ENCODE peak calls at places on chromosomes 2 and 18, in eight cellular contexts. One of them, this sample, is unnamed.

GRCh38 chr2:120503793-120504571 is 158.0 kb downstream of the INHBB start:
- DNase-seq in WERI-Rb-1: no peak
- DNase-seq in GM23248: peak; percentile 93
- DNase-seq in uterus: no peak
- DNase-seq in Panc1: no peak
- DNase-seq in pancreas: no peak
- DNase-seq in body of pancreas: no peak
- DNase-seq in heart left ventricle: peak; percentile 73
- DNase-seq in this sample: no peak

GRCh38 chr2:17879137-17879912 is 858 bp downstream of the KCNS3 start:
- DNase-seq in body of pancreas: peak; percentile 81
- DNase-seq in pancreas: peak; percentile 71
- DNase-seq in uterus: peak; percentile 36
- DNase-seq in Panc1: no peak
- DNase-seq in heart left ventricle: peak; percentile 72
- DNase-seq in GM23248: peak; percentile 85
- DNase-seq in WERI-Rb-1: peak; percentile 95
- DNase-seq in this sample: peak; percentile 73

GRCh38 chr2:50492452-50492851 is 539.5 kb downstream of the NRXN1 start:
- DNase-seq in WERI-Rb-1: peak; percentile 57
- DNase-seq in body of pancreas: peak; percentile 60
- DNase-seq in pancreas: peak; percentile 23
- DNase-seq in uterus: no peak
- DNase-seq in heart left ventricle: peak; percentile 20
- DNase-seq in GM23248: peak; percentile 67
- DNase-seq in Panc1: peak; percentile 10
- DNase-seq in this sample: peak; percentile 41

GRCh38 chr2:38862481-38862880 is 13.3 kb downstream of the DHX57 start:
- DNase-seq in Panc1: no peak
- DNase-seq in heart left ventricle: no peak
- DNase-seq in GM23248: no peak
- DNase-seq in WERI-Rb-1: no peak
- DNase-seq in uterus: no peak
- DNase-seq in body of pancreas: no peak
- DNase-seq in pancreas: no peak
- DNase-seq in this sample: no peak

GRCh38 chr18:36849288-36850011 is 20.5 kb downstream of the KIAA1328 start:
- DNase-seq in uterus: no peak
- DNase-seq in pancreas: no peak
- DNase-seq in GM23248: peak; percentile 40
- DNase-seq in WERI-Rb-1: no peak
- DNase-seq in heart left ventricle: no peak
- DNase-seq in body of pancreas: no peak
- DNase-seq in Panc1: no peak
- DNase-seq in this sample: no peak

GRCh38 chr2:156864230-156864629 is 393.3 kb upstream of the GALNT5 start:
- DNase-seq in WERI-Rb-1: peak; percentile 44
- DNase-seq in pancreas: no peak
- DNase-seq in heart left ventricle: no peak
- DNase-seq in body of pancreas: no peak
- DNase-seq in Panc1: no peak
- DNase-seq in GM23248: no peak
- DNase-seq in uterus: no peak
- DNase-seq in this sample: no peak

GRCh38 chr2:44168684-44169154 is at the start of gene PPM1B:
- DNase-seq in uterus: no peak
- DNase-seq in body of pancreas: no peak
- DNase-seq in Panc1: no peak
- DNase-seq in pancreas: no peak
- DNase-seq in heart left ventricle: peak; percentile 100
- DNase-seq in GM23248: no peak
- DNase-seq in WERI-Rb-1: peak; percentile 100
- DNase-seq in this sample: no peak

GRCh38 chr2:175062787-175063585 is 57.8 kb upstream of the CHN1 start:
- DNase-seq in GM23248: no peak
- DNase-seq in Panc1: peak; percentile 93
- DNase-seq in body of pancreas: no peak
- DNase-seq in WERI-Rb-1: no peak
- DNase-seq in pancreas: no peak
- DNase-seq in heart left ventricle: no peak
- DNase-seq in uterus: no peak
- DNase-seq in this sample: peak; percentile 16

GRCh38 chr2:8495189-8495855 is 186.5 kb upstream of the ID2 start:
- DNase-seq in WERI-Rb-1: no peak
- DNase-seq in heart left ventricle: no peak
- DNase-seq in uterus: no peak
- DNase-seq in GM23248: no peak
- DNase-seq in pancreas: no peak
- DNase-seq in Panc1: no peak
- DNase-seq in body of pancreas: no peak
- DNase-seq in this sample: no peak

GRCh38 chr18:74311000-74311399 is 4.6 kb upstream of the C18orf63 start:
- DNase-seq in heart left ventricle: no peak
- DNase-seq in uterus: no peak
- DNase-seq in Panc1: no peak
- DNase-seq in WERI-Rb-1: no peak
- DNase-seq in GM23248: no peak
- DNase-seq in body of pancreas: no peak
- DNase-seq in pancreas: no peak
- DNase-seq in this sample: no peak

GRCh38 chr2:72837171-72837570 is 11.3 kb upstream of the EXOC6B start:
- DNase-seq in uterus: no peak
- DNase-seq in Panc1: no peak
- DNase-seq in heart left ventricle: no peak
- DNase-seq in body of pancreas: no peak
- DNase-seq in WERI-Rb-1: no peak
- DNase-seq in pancreas: no peak
- DNase-seq in GM23248: peak; percentile 50
- DNase-seq in this sample: no peak

GRCh38 chr2:194723446-194723845 is 933.6 kb upstream of the SLC39A10 start:
- DNase-seq in WERI-Rb-1: no peak
- DNase-seq in pancreas: no peak
- DNase-seq in Panc1: no peak
- DNase-seq in body of pancreas: no peak
- DNase-seq in GM23248: no peak
- DNase-seq in uterus: no peak
- DNase-seq in heart left ventricle: no peak
- DNase-seq in this sample: no peak

GRCh38 chr2:149860276-149860921 is 272.8 kb upstream of the MMADHC start:
- DNase-seq in pancreas: peak; percentile 7
- DNase-seq in heart left ventricle: peak; percentile 46
- DNase-seq in uterus: no peak
- DNase-seq in GM23248: peak; percentile 78
- DNase-seq in WERI-Rb-1: no peak
- DNase-seq in Panc1: no peak
- DNase-seq in body of pancreas: peak; percentile 28
- DNase-seq in this sample: no peak

GRCh38 chr2:197969391-197969893 is 165.0 kb downstream of the PLCL1 start:
- DNase-seq in body of pancreas: no peak
- DNase-seq in pancreas: no peak
- DNase-seq in GM23248: peak; percentile 84
- DNase-seq in WERI-Rb-1: no peak
- DNase-seq in uterus: no peak
- DNase-seq in Panc1: no peak
- DNase-seq in heart left ventricle: no peak
- DNase-seq in this sample: peak; percentile 30

GRCh38 chr2:162058973-162059668 is 14.9 kb downstream of the DPP4 start:
- DNase-seq in heart left ventricle: no peak
- DNase-seq in body of pancreas: no peak
- DNase-seq in Panc1: no peak
- DNase-seq in GM23248: peak; percentile 16
- DNase-seq in pancreas: no peak
- DNase-seq in WERI-Rb-1: no peak
- DNase-seq in uterus: no peak
- DNase-seq in this sample: no peak

GRCh38 chr2:128408349-128409305 is 90.0 kb upstream of the HS6ST1 start:
- DNase-seq in pancreas: peak; percentile 6
- DNase-seq in uterus: peak; percentile 10
- DNase-seq in body of pancreas: no peak
- DNase-seq in GM23248: peak; percentile 93
- DNase-seq in WERI-Rb-1: no peak
- DNase-seq in heart left ventricle: no peak
- DNase-seq in Panc1: no peak
- DNase-seq in this sample: peak; percentile 51

GRCh38 chr18:9941108-9941507 is 27.3 kb downstream of the VAPA start:
- DNase-seq in WERI-Rb-1: no peak
- DNase-seq in GM23248: no peak
- DNase-seq in body of pancreas: no peak
- DNase-seq in pancreas: no peak
- DNase-seq in Panc1: no peak
- DNase-seq in heart left ventricle: no peak
- DNase-seq in uterus: no peak
- DNase-seq in this sample: no peak

GRCh38 chr2:137202310-137202709 is 437.0 kb downstream of the THSD7B start:
- DNase-seq in GM23248: no peak
- DNase-seq in pancreas: no peak
- DNase-seq in body of pancreas: no peak
- DNase-seq in WERI-Rb-1: no peak
- DNase-seq in uterus: no peak
- DNase-seq in heart left ventricle: no peak
- DNase-seq in Panc1: no peak
- DNase-seq in this sample: peak; percentile 58

GRCh38 chr2:11554430-11554764 is 20.6 kb downstream of the GREB1 start:
- DNase-seq in pancreas: no peak
- DNase-seq in body of pancreas: no peak
- DNase-seq in uterus: no peak
- DNase-seq in heart left ventricle: no peak
- DNase-seq in Panc1: no peak
- DNase-seq in GM23248: no peak
- DNase-seq in WERI-Rb-1: no peak
- DNase-seq in this sample: no peak

GRCh38 chr18:2207294-2207693 is 364.0 kb downstream of the METTL4 start:
- DNase-seq in pancreas: no peak
- DNase-seq in uterus: no peak
- DNase-seq in Panc1: no peak
- DNase-seq in heart left ventricle: no peak
- DNase-seq in body of pancreas: no peak
- DNase-seq in GM23248: no peak
- DNase-seq in WERI-Rb-1: no peak
- DNase-seq in this sample: no peak

GRCh38 chr2:224584111-224584764 is 925 bp downstream of the CUL3 start:
- DNase-seq in uterus: peak; percentile 22
- DNase-seq in GM23248: peak; percentile 72
- DNase-seq in body of pancreas: peak; percentile 36
- DNase-seq in WERI-Rb-1: peak; percentile 22
- DNase-seq in heart left ventricle: peak; percentile 37
- DNase-seq in Panc1: no peak
- DNase-seq in pancreas: peak; percentile 16
- DNase-seq in this sample: peak; percentile 38

DNA sequence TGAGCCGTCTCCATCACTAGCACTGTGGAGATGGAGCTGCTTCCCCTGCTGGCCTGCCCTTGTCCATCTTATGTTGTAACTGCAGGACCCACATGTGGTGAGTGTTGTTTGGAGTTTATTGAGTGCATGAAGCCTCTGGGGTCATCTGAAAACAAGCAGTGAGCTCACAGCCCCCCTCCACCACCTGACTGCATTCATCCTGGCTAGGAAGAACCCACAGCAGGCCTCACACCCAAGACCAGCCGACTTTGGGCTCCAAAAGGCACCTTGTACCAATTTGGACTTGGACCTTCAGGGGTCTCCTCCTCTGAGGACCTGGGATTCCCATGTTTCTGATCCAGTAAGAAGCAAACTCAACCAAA is 116.1 kb downstream of the TWIST2 start:
- DNase-seq in pancreas: no peak
- DNase-seq in Panc1: no peak
- DNase-seq in GM23248: no peak
- DNase-seq in uterus: no peak
- DNase-seq in heart left ventricle: no peak
- DNase-seq in body of pancreas: no peak
- DNase-seq in WERI-Rb-1: no peak
- DNase-seq in this sample: no peak
- H3K27me3 ChIP-seq in pancreas: no peaks in the 10 kb centered on the region
- H3K27me3 ChIP-seq in Panc1: no peaks in the 10 kb centered on the region
- H3K27me3 ChIP-seq in GM23248: no peaks in the 10 kb centered on the region
- H3K27me3 ChIP-seq in uterus: no peaks in the 10 kb centered on the region
- H3K27me3 ChIP-seq in heart left ventricle: no peaks in the 10 kb centered on the region
- H3K27me3 ChIP-seq in body of pancreas: no peaks in the 10 kb centered on the region
- H3K27me3 ChIP-seq in WERI-Rb-1: peaks cover 82% of the 10 kb centered on the region
- H3K27me3 ChIP-seq in this sample: no peaks in the 10 kb centered on the region

GRCh38 chr18:22180722-22181121 is 11.3 kb downstream of the GATA6 start:
- DNase-seq in Panc1: no peak
- DNase-seq in GM23248: no peak
- DNase-seq in heart left ventricle: no peak
- DNase-seq in WERI-Rb-1: no peak
- DNase-seq in pancreas: no peak
- DNase-seq in uterus: no peak
- DNase-seq in body of pancreas: no peak
- DNase-seq in this sample: no peak
- H3K27me3 ChIP-seq in Panc1: peaks cover 31% of the 10 kb centered on the region
- H3K27me3 ChIP-seq in GM23248: no peaks in the 10 kb centered on the region
- H3K27me3 ChIP-seq in heart left ventricle: no peaks in the 10 kb centered on the region
- H3K27me3 ChIP-seq in WERI-Rb-1: peaks cover 94% of the 10 kb centered on the region
- H3K27me3 ChIP-seq in pancreas: no peaks in the 10 kb centered on the region
- H3K27me3 ChIP-seq in uterus: no peaks in the 10 kb centered on the region
- H3K27me3 ChIP-seq in body of pancreas: no peaks in the 10 kb centered on the region
- H3K27me3 ChIP-seq in this sample: no peaks in the 10 kb centered on the region

GRCh38 chr2:218875692-218876246 is 4.9 kb upstream of the WNT10A start:
- DNase-seq in WERI-Rb-1: no peak
- DNase-seq in uterus: no peak
- DNase-seq in Panc1: no peak
- DNase-seq in body of pancreas: no peak
- DNase-seq in heart left ventricle: no peak
- DNase-seq in GM23248: no peak
- DNase-seq in pancreas: no peak
- DNase-seq in this sample: no peak
- H3K27me3 ChIP-seq in WERI-Rb-1: no peaks in the 10 kb centered on the region
- H3K27me3 ChIP-seq in uterus: peaks cover 9% of the 10 kb centered on the region
- H3K27me3 ChIP-seq in Panc1: no peaks in the 10 kb centered on the region
- H3K27me3 ChIP-seq in body of pancreas: no peaks in the 10 kb centered on the region
- H3K27me3 ChIP-seq in heart left ventricle: peaks cover 99% of the 10 kb centered on the region
- H3K27me3 ChIP-seq in GM23248: peaks cover 66% of the 10 kb centered on the region
- H3K27me3 ChIP-seq in pancreas: peaks cover 42% of the 10 kb centered on the region
- H3K27me3 ChIP-seq in this sample: no peaks in the 10 kb centered on the region

GRCh38 chr2:121826036-121826435 is 70.6 kb downstream of the TSN start:
- DNase-seq in WERI-Rb-1: no peak
- DNase-seq in body of pancreas: no peak
- DNase-seq in uterus: no peak
- DNase-seq in pancreas: no peak
- DNase-seq in GM23248: peak; percentile 15
- DNase-seq in heart left ventricle: no peak
- DNase-seq in Panc1: no peak
- DNase-seq in this sample: no peak

GRCh38 chr2:121821476-121822158 is 66.2 kb downstream of the TSN start:
- DNase-seq in body of pancreas: no peak
- DNase-seq in uterus: no peak
- DNase-seq in heart left ventricle: no peak
- DNase-seq in GM23248: no peak
- DNase-seq in pancreas: no peak
- DNase-seq in WERI-Rb-1: no peak
- DNase-seq in Panc1: no peak
- DNase-seq in this sample: no peak

GRCh38 chr2:121828281-121828731 is 72.9 kb downstream of the TSN start:
- DNase-seq in GM23248: no peak
- DNase-seq in body of pancreas: no peak
- DNase-seq in pancreas: no peak
- DNase-seq in Panc1: no peak
- DNase-seq in WERI-Rb-1: no peak
- DNase-seq in uterus: no peak
- DNase-seq in heart left ventricle: no peak
- DNase-seq in this sample: peak; percentile 8

GRCh38 chr2:121824264-121824663 is 68.8 kb downstream of the TSN start:
- DNase-seq in uterus: no peak
- DNase-seq in heart left ventricle: no peak
- DNase-seq in GM23248: no peak
- DNase-seq in body of pancreas: no peak
- DNase-seq in pancreas: no peak
- DNase-seq in WERI-Rb-1: no peak
- DNase-seq in Panc1: no peak
- DNase-seq in this sample: no peak

GRCh38 chr2:121825003-121825950 is 69.8 kb downstream of the TSN start:
- DNase-seq in uterus: no peak
- DNase-seq in heart left ventricle: no peak
- DNase-seq in pancreas: no peak
- DNase-seq in GM23248: no peak
- DNase-seq in Panc1: no peak
- DNase-seq in WERI-Rb-1: no peak
- DNase-seq in body of pancreas: peak; percentile 3
- DNase-seq in this sample: no peak
- H3K27me3 ChIP-seq in uterus: no peaks in the 10 kb centered on the region
- H3K27me3 ChIP-seq in heart left ventricle: no peaks in the 10 kb centered on the region
- H3K27me3 ChIP-seq in pancreas: no peaks in the 10 kb centered on the region
- H3K27me3 ChIP-seq in GM23248: peaks cover 9% of the 10 kb centered on the region
- H3K27me3 ChIP-seq in Panc1: no peaks in the 10 kb centered on the region
- H3K27me3 ChIP-seq in WERI-Rb-1: no peaks in the 10 kb centered on the region
- H3K27me3 ChIP-seq in body of pancreas: no peaks in the 10 kb centered on the region
- H3K27me3 ChIP-seq in this sample: peaks cover 4% of the 10 kb centered on the region